ENCODE peak calls at places on chromosomes 5 and 9, in ten cellular contexts. E is HCT116, B is suprapubic skin, Q is transverse colon, J is prostate gland, Z is sigmoid colon, R is spleen, D is Panc1, V is esophagus muscularis mucosa, L is SK-N-SH. O is an unnamed sample. For H3K27me3 and H3K4me1, the result is how much of the 10 kb centered on the place peaks cover.

GRCh38 chr9:130689937-130690700 is 3.5 kb upstream of the EXOSC2 start:
- DNase-seq in J (peak), Z (peak), E (peak), Q (peak), B (peak), L (peak), D (peak), V (no peak), R (no peak), O (no peak)

GRCh38 chr5:72452515-72453259 is 54.5 kb downstream of the ZNF366 start:
- DNase-seq in J (peak), D (no peak), L (no peak), R (no peak), Z (peak), B (peak), Q (peak), E (peak), V (peak), O (peak)

GRCh38 chr9:131661954-131662621 is 77.8 kb downstream of the RAPGEF1 start:
- DNase-seq in V (no peak), E (no peak), D (no peak), L (no peak), Z (no peak), Q (no peak), R (no peak), B (no peak), J (no peak), O (no peak)

GRCh38 chr5:79759436-79759835 is 69.8 kb downstream of the CMYA5 start:
- DNase-seq in Z (no peak), J (no peak), L (no peak), R (no peak), Q (no peak), D (no peak), B (no peak), E (no peak), V (no peak), O (no peak)

GRCh38 chr9:95689669-95690068 is 172.9 kb upstream of the PTCH1 start:
- DNase-seq in J (no peak), Z (no peak), E (no peak), R (no peak), V (no peak), Q (no peak), B (no peak), D (no peak), L (no peak), O (no peak)

GRCh38 chr5:23825196-23825595 is 317.8 kb downstream of the PRDM9 start:
- DNase-seq in Q (no peak), D (no peak), B (no peak), Z (no peak), J (no peak), E (no peak), V (no peak), L (no peak), R (no peak), O (no peak)

GRCh38 chr9:126376311-126376902 is 49.8 kb downstream of the MVB12B start:
- DNase-seq in Z (no peak), D (no peak), R (no peak), L (no peak), B (no peak), Q (peak), J (no peak), E (no peak), V (no peak), O (no peak)

GRCh38 chr5:173016621-173017046 is 33.1 kb downstream of the ATP6V0E1 start:
- DNase-seq in B (no peak), L (no peak), V (peak), Z (peak), D (peak), R (no peak), Q (no peak), J (peak), E (peak), O (no peak)

GRCh38 chr9:17799383-17799782 is 220.5 kb downstream of the SH3GL2 start:
- DNase-seq in Q (no peak), Z (no peak), E (no peak), D (no peak), R (no peak), B (no peak), J (no peak), L (no peak), V (no peak), O (no peak)

GRCh38 chr5:89313044-89313443 is 430.1 kb upstream of the MEF2C start:
- DNase-seq in E (peak), Q (no peak), V (no peak), R (no peak), Z (no peak), L (no peak), B (no peak), J (no peak), D (peak), O (no peak)

GRCh38 chr9:33447404-33448158 is at the start of gene AQP3:
- DNase-seq in J (peak), V (no peak), L (peak), R (peak), Q (peak), E (no peak), Z (peak), B (peak), D (no peak), O (peak)

GRCh38 chr5:177606071-177607051 is 6.4 kb downstream of the B4GALT7 start:
- DNase-seq in Z (no peak), B (no peak), E (no peak), V (peak), L (no peak), J (no peak), D (no peak), Q (no peak), R (no peak), O (no peak)

GRCh38 chr5:73822989-73823339 is 197.0 kb downstream of the ARHGEF28 start:
- DNase-seq in Z (no peak), D (no peak), V (no peak), B (no peak), Q (no peak), J (peak), E (no peak), L (no peak), R (no peak), O (no peak)

GRCh38 chr9:79757906-79758669 is 186.3 kb downstream of the TLE4 start:
- DNase-seq in D (no peak), L (no peak), R (no peak), J (no peak), E (no peak), Z (no peak), B (no peak), Q (no peak), V (no peak), O (no peak)

GRCh38 chr5:112186401-112186990 is 232.6 kb downstream of the EPB41L4A start:
- DNase-seq in L (peak), Z (no peak), B (no peak), R (no peak), E (peak), J (no peak), D (no peak), V (no peak), Q (no peak), O (no peak)

GRCh38 chr9:32526707-32527048 is 682 bp upstream of the RIGI start:
- DNase-seq in E (no peak), B (no peak), Z (no peak), Q (no peak), R (no peak), V (no peak), J (no peak), D (no peak), L (no peak), O (no peak)

GRCh38 chr9:116901260-116901659 is 214.2 kb downstream of the TRIM32 start:
- DNase-seq in Q (no peak), B (no peak), L (no peak), Z (no peak), R (no peak), E (no peak), D (no peak), V (no peak), J (no peak), O (no peak)

GRCh38 chr5:89293849-89294248 is 410.9 kb upstream of the MEF2C start:
- DNase-seq in J (no peak), B (no peak), V (no peak), D (no peak), L (no peak), Z (no peak), E (no peak), Q (no peak), R (no peak), O (no peak)

GRCh38 chr5:59081693-59082092 is 498.8 kb downstream of the RAB3C start:
- DNase-seq in J (no peak), D (no peak), Z (no peak), R (no peak), Q (no peak), B (no peak), V (no peak), L (no peak), E (no peak), O (no peak)

GRCh38 chr5:4868140-4868735 is 271.9 kb upstream of the ADAMTS16 start:
- DNase-seq in Q (peak), B (no peak), J (no peak), Z (peak), V (no peak), D (peak), L (peak), R (no peak), E (peak), O (no peak)

GRCh38 chr5:177607452-177608192 is 7.7 kb downstream of the B4GALT7 start:
- DNase-seq in J (peak), V (peak), L (peak), R (peak), D (no peak), Q (peak), B (no peak), Z (peak), E (no peak), O (peak)

GRCh38 chr5:149418910-149419531 is 39.9 kb upstream of the IL17B start:
- DNase-seq in D (no peak), B (no peak), V (no peak), L (no peak), E (no peak), R (no peak), Q (no peak), J (no peak), Z (no peak), O (no peak)

GRCh38 chr5:99553411-99553810 is 624.6 kb upstream of the CHD1 start:
- DNase-seq in D (no peak), B (no peak), E (no peak), Q (no peak), L (no peak), R (no peak), J (no peak), V (no peak), Z (no peak), O (no peak)

GRCh38 chr5:94010814-94011213 is 269.4 kb upstream of the POU5F2 start:
- DNase-seq in R (no peak), Z (no peak), L (no peak), Q (no peak), E (no peak), J (no peak), D (no peak), B (no peak), V (no peak), O (no peak)

GRCh38 chr5:139776856-139777255 is 18.8 kb upstream of the PSD2 start:
- DNase-seq in J (no peak), L (no peak), Z (no peak), R (no peak), V (no peak), Q (no peak), D (no peak), B (no peak), E (no peak), O (no peak)

GRCh38 chr9:14768561-14769234 is 46.2 kb upstream of the CER1 start:
- DNase-seq in D (peak), B (no peak), Q (no peak), L (peak), V (no peak), R (no peak), E (peak), Z (no peak), J (peak), O (no peak)

GRCh38 chr9:28234899-28235277 is 661.6 kb upstream of the C9orf72 start:
- DNase-seq in V (no peak), L (no peak), B (no peak), E (no peak), R (no peak), Q (no peak), D (no peak), J (no peak), Z (no peak), O (no peak)

GRCh38 chr9:23044549-23044948 is 597.9 kb downstream of the DMRTA1 start:
- DNase-seq in D (no peak), R (no peak), Z (no peak), Q (no peak), B (no peak), L (no peak), J (no peak), V (no peak), E (no peak), O (no peak)

GRCh38 chr9:32551491-32552049 is 557 bp upstream of the SMIM27 start:
- DNase-seq in D (no peak), E (peak), J (peak), Q (peak), V (no peak), Z (peak), R (peak), L (peak), B (no peak), O (peak)

GRCh38 chr5:180832638-180833068 is 28.4 kb downstream of the ZFP62 start:
- DNase-seq in Q (peak), R (no peak), L (no peak), J (no peak), V (no peak), D (no peak), E (no peak), Z (no peak), B (no peak), O (no peak)

GRCh38 chr5:133123297-133123696 is 71.5 kb downstream of the HSPA4 start:
- DNase-seq in V (no peak), Z (no peak), L (no peak), J (no peak), D (no peak), R (no peak), Q (no peak), B (no peak), E (no peak), O (no peak)

GRCh38 chr5:38344891-38345290 is 86.5 kb downstream of the EGFLAM start:
- DNase-seq in R (no peak), Q (no peak), V (no peak), L (no peak), B (no peak), E (no peak), Z (no peak), D (no peak), J (no peak), O (no peak)

GRCh38 chr5:6859001-6859400 is 145.8 kb downstream of the TENT4A start:
- DNase-seq in E (no peak), Q (no peak), Z (no peak), D (no peak), V (no peak), J (no peak), L (no peak), B (no peak), R (no peak), O (no peak)

GRCh38 chr5:76679231-76679630 is 36.7 kb upstream of the F2R start:
- DNase-seq in Q (no peak), E (no peak), L (no peak), V (no peak), B (no peak), J (no peak), R (no peak), D (no peak), Z (no peak), O (no peak)

DNA sequence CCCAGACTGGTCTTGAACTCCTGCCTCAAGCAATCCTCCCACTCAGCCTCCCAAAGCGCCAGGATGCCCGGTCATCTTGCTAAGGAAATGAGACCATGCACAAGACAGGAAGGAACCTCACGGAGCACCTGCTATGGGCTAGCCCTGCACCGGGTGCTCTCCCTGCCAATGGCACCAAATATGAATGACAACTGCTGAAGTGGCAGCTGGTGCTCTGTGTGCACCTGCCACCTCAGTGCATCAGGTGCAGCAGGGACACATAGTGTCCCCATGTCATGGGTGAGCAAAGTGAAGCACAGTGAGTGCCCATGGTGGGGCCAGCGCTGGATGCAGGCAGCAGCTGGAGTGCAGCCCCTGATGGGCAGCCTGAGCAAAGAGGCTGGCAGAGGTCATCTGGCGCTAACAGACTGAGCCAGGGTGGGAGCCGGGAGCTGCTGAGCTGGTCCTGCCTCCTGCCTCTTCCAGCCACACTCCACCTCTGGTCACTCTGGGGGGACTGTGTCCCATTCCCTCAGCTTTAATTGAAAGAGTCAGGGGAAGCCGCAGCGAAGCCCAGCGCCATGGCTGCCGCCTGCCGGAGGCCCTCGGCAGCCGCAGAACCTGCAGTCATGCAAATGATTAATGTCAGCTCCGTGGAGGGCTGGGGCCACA is 46.4 kb downstream of the BARX1 start:
- DNase-seq in E (no peak), R (peak), J (no peak), B (no peak), Z (no peak), V (no peak), D (no peak), L (peak), Q (no peak), O (no peak)
- H3K27me3 ChIP-seq in E (under half), R (under half), J (under half), B (under half), Z (under half), V (under half), D (under half), L (under half), Q (under half), O (under half)

GRCh38 chr9:128094166-128094949 is 26.3 kb downstream of the SLC25A25 start:
- DNase-seq in L (peak), D (peak), J (peak), V (peak), E (peak), R (peak), Q (peak), B (peak), Z (peak), O (peak)
- H3K4me1 ChIP-seq in L (half or more), D (under half), J (under half), V (half or more), E (half or more), R (half or more), Q (half or more), B (half or more), Z (half or more), O (under half)

GRCh38 chr9:96877269-96877668 is 23.0 kb upstream of the ZNF782 start:
- DNase-seq in E (no peak), L (peak), D (no peak), Z (no peak), J (no peak), R (peak), B (no peak), Q (no peak), V (no peak), O (no peak)

GRCh38 chr9:96871176-96871575 is 16.9 kb upstream of the ZNF782 start:
- DNase-seq in B (no peak), Z (no peak), V (no peak), L (no peak), E (no peak), D (no peak), Q (no peak), R (no peak), J (no peak), O (no peak)

GRCh38 chr9:96874947-96875459 is 20.7 kb upstream of the ZNF782 start:
- DNase-seq in V (no peak), L (no peak), E (peak), R (no peak), B (no peak), D (no peak), Q (peak), Z (no peak), J (peak), O (peak)

GRCh38 chr9:96874201-96874785 is 20.0 kb upstream of the ZNF782 start:
- DNase-seq in V (no peak), B (no peak), E (no peak), D (no peak), J (no peak), L (no peak), Z (no peak), R (no peak), Q (no peak), O (no peak)

GRCh38 chr9:96875460-96876142 is 21.3 kb upstream of the ZNF782 start:
- DNase-seq in D (peak), J (peak), Q (peak), B (no peak), R (peak), V (no peak), E (peak), Z (no peak), L (peak), O (no peak)
- TF ChIP-seq POLR2AphosphoS5 in D (no peak), J (peak), Q (no peak), B (no peak), R (peak), V (no peak), E (no peak), Z (no peak), L (no peak), O (no peak)

GRCh38 chr5:83470516-83470915 is 1.0 kb upstream of the VCAN start:
- DNase-seq in Z (no peak), R (no peak), Q (no peak), J (no peak), E (no peak), B (no peak), D (no peak), L (no peak), V (no peak), O (no peak)
- H3K27me3 ChIP-seq in Z (half or more), R (half or more), Q (half or more), J (under half), E (under half), B (under half), D (half or more), L (under half), V (under half), O (under half)

DNA sequence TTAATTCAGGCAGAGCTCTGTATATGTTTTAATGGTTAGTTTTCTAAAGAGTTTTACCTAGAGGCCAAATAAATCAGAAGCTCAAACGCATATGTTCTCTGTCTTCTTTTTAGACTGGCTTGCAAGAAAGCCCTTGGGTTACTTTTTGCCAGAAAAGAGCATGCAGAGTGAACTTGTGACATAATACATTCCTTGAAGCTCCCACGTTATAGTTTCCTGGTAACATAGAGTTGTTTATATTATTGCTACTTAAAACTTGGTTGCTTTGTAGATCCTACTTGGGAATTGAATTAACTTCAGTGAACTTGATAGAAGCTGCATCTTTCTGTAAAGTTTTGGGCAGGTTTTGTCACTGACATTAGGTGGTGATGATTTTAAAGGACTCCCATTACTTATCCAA is 102.9 kb downstream of the C9orf152 start:
- DNase-seq in V (no peak), Z (no peak), J (no peak), L (no peak), D (no peak), Q (no peak), B (no peak), E (no peak), R (no peak), O (no peak)
- H3K4me1 ChIP-seq in V (half or more), Z (under half), J (under half), L (under half), D (under half), Q (under half), B (under half), E (under half), R (half or more), O (under half)

DNA sequence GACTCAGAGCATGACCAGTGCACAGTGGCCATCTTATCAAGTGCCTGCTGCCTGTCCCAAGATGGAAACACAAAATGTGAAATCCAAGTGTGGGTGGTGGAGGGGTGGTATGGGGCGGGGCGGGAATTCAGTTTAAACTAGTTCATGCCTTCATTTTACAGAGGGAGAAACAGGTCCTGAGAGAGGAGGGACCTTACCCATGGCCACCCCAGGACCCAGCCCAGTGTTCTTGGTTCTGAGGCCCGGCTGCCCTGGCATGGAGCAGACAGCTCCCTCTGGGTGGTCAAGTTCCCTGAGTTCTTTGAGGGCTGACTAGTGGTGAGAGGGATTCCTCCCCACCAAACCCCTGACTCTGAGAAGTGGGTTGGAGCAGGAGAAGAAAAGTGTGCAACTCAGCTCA is 20.8 kb downstream of the KCNIP1 start:
- DNase-seq in L (no peak), Z (peak), V (no peak), R (no peak), J (no peak), Q (no peak), B (no peak), D (no peak), E (no peak), O (no peak)
- TF ChIP-seq POLR2AphosphoS5 in L (no peak), Z (no peak), V (no peak), R (no peak), J (no peak), Q (no peak), B (no peak), D (no peak), E (no peak), O (no peak)

GRCh38 chr9:99269429-99269828 is 47.3 kb downstream of the SEC61B start:
- DNase-seq in Q (no peak), V (no peak), B (no peak), Z (no peak), E (no peak), J (no peak), R (no peak), D (no peak), L (no peak), O (no peak)

GRCh38 chr9:99274016-99274415 is 51.9 kb downstream of the SEC61B start:
- DNase-seq in Q (no peak), L (no peak), D (no peak), J (no peak), V (peak), R (no peak), E (no peak), Z (no peak), B (no peak), O (no peak)

GRCh38 chr9:99274511-99274910 is 52.4 kb downstream of the SEC61B start:
- DNase-seq in D (no peak), V (no peak), J (no peak), Q (no peak), B (no peak), L (no peak), R (no peak), Z (no peak), E (no peak), O (no peak)

GRCh38 chr9:99272866-99273265 is 50.8 kb downstream of the SEC61B start:
- DNase-seq in J (no peak), D (no peak), V (no peak), E (no peak), B (no peak), L (no peak), Z (no peak), R (no peak), Q (no peak), O (no peak)
- H3K27me3 ChIP-seq in J (under half), D (under half), V (under half), E (under half), B (under half), L (under half), Z (under half), R (under half), Q (under half), O (under half)